ENCODE peak calls at places on chromosomes 11 and 22, in ten cellular contexts. One of them, this sample, is unnamed.

GRCh38 chr11:95337175-95337957 is 106.4 kb upstream of the SESN3 start:
- DNase-seq in kidney epithelial cell: no peak
- DNase-seq in left colon: peak; percentile 51
- DNase-seq in H7: peak; percentile 8
- DNase-seq in anterior cingulate cortex: no peak
- DNase-seq in GF-D8: no peak
- DNase-seq in posterior vena cava: peak; percentile 87
- DNase-seq in A549: no peak
- DNase-seq in activated T-cell treated with anti-CD3 and anti-CD28 coated beads for 1 hour: peak; percentile 4
- DNase-seq in amygdala: peak; percentile 52
- DNase-seq in this sample: peak; percentile 59

GRCh38 chr22:40040927-40041326 is 46.2 kb downstream of the FAM83F start:
- DNase-seq in GF-D8: peak; percentile 65
- DNase-seq in kidney epithelial cell: peak; percentile 16
- DNase-seq in H7: no peak
- DNase-seq in activated T-cell treated with anti-CD3 and anti-CD28 coated beads for 1 hour: no peak
- DNase-seq in amygdala: no peak
- DNase-seq in A549: no peak
- DNase-seq in posterior vena cava: peak; percentile 64
- DNase-seq in left colon: no peak
- DNase-seq in anterior cingulate cortex: no peak
- DNase-seq in this sample: peak; percentile 39

GRCh38 chr11:67082071-67082791 is 25.6 kb downstream of the RHOD start:
- DNase-seq in kidney epithelial cell: no peak
- DNase-seq in anterior cingulate cortex: no peak
- DNase-seq in left colon: peak; percentile 23
- DNase-seq in activated T-cell treated with anti-CD3 and anti-CD28 coated beads for 1 hour: no peak
- DNase-seq in H7: peak; percentile 76
- DNase-seq in GF-D8: no peak
- DNase-seq in posterior vena cava: no peak
- DNase-seq in amygdala: no peak
- DNase-seq in A549: no peak
- DNase-seq in this sample: no peak

GRCh38 chr11:19498986-19499669 is 213.5 kb upstream of the NAV2 start:
- DNase-seq in amygdala: no peak
- DNase-seq in posterior vena cava: no peak
- DNase-seq in H7: no peak
- DNase-seq in activated T-cell treated with anti-CD3 and anti-CD28 coated beads for 1 hour: no peak
- DNase-seq in kidney epithelial cell: peak; percentile 7
- DNase-seq in anterior cingulate cortex: no peak
- DNase-seq in GF-D8: no peak
- DNase-seq in left colon: no peak
- DNase-seq in A549: no peak
- DNase-seq in this sample: peak; percentile 22

GRCh38 chr11:65572356-65573043 is at the start of gene FAM89B:
- DNase-seq in kidney epithelial cell: no peak
- DNase-seq in left colon: peak; percentile 96
- DNase-seq in A549: peak; percentile 81
- DNase-seq in anterior cingulate cortex: peak; percentile 45
- DNase-seq in amygdala: peak; percentile 77
- DNase-seq in activated T-cell treated with anti-CD3 and anti-CD28 coated beads for 1 hour: peak; percentile 91
- DNase-seq in posterior vena cava: peak; percentile 97
- DNase-seq in GF-D8: peak; percentile 62
- DNase-seq in H7: peak; percentile 97
- DNase-seq in this sample: peak; percentile 91

GRCh38 chr11:66970808-66971442 is 4.2 kb upstream of the C11orf86 start:
- DNase-seq in posterior vena cava: no peak
- DNase-seq in anterior cingulate cortex: no peak
- DNase-seq in GF-D8: no peak
- DNase-seq in kidney epithelial cell: peak; percentile 100
- DNase-seq in amygdala: no peak
- DNase-seq in activated T-cell treated with anti-CD3 and anti-CD28 coated beads for 1 hour: no peak
- DNase-seq in A549: peak; percentile 90
- DNase-seq in H7: no peak
- DNase-seq in left colon: no peak
- DNase-seq in this sample: peak; percentile 92

GRCh38 chr11:120182357-120182756 is 28.5 kb upstream of the OAF start:
- DNase-seq in GF-D8: no peak
- DNase-seq in posterior vena cava: peak; percentile 18
- DNase-seq in A549: no peak
- DNase-seq in kidney epithelial cell: no peak
- DNase-seq in activated T-cell treated with anti-CD3 and anti-CD28 coated beads for 1 hour: no peak
- DNase-seq in amygdala: peak; percentile 50
- DNase-seq in H7: no peak
- DNase-seq in anterior cingulate cortex: no peak
- DNase-seq in left colon: peak; percentile 6
- DNase-seq in this sample: no peak

GRCh38 chr11:1194231-1194976 is 28.5 kb upstream of the MUC5B start:
- DNase-seq in posterior vena cava: peak; percentile 77
- DNase-seq in A549: no peak
- DNase-seq in GF-D8: no peak
- DNase-seq in amygdala: no peak
- DNase-seq in kidney epithelial cell: no peak
- DNase-seq in activated T-cell treated with anti-CD3 and anti-CD28 coated beads for 1 hour: no peak
- DNase-seq in H7: peak; percentile 48
- DNase-seq in left colon: no peak
- DNase-seq in anterior cingulate cortex: no peak
- DNase-seq in this sample: no peak

GRCh38 chr22:50015451-50016307 is 3.1 kb upstream of the IL17REL start:
- DNase-seq in amygdala: no peak
- DNase-seq in kidney epithelial cell: no peak
- DNase-seq in GF-D8: no peak
- DNase-seq in activated T-cell treated with anti-CD3 and anti-CD28 coated beads for 1 hour: no peak
- DNase-seq in A549: no peak
- DNase-seq in left colon: no peak
- DNase-seq in anterior cingulate cortex: no peak
- DNase-seq in posterior vena cava: peak; percentile 63
- DNase-seq in H7: peak; percentile 85
- DNase-seq in this sample: no peak

GRCh38 chr22:44263547-44263946 is 49.2 kb downstream of the SHISAL1 start:
- DNase-seq in amygdala: no peak
- DNase-seq in left colon: no peak
- DNase-seq in kidney epithelial cell: no peak
- DNase-seq in GF-D8: no peak
- DNase-seq in A549: no peak
- DNase-seq in posterior vena cava: peak; percentile 57
- DNase-seq in anterior cingulate cortex: no peak
- DNase-seq in H7: no peak
- DNase-seq in activated T-cell treated with anti-CD3 and anti-CD28 coated beads for 1 hour: no peak
- DNase-seq in this sample: no peak

GRCh38 chr11:126150256-126150655 is 61.2 kb downstream of the RPUSD4 start:
- DNase-seq in left colon: no peak
- DNase-seq in GF-D8: no peak
- DNase-seq in activated T-cell treated with anti-CD3 and anti-CD28 coated beads for 1 hour: no peak
- DNase-seq in H7: peak; percentile 47
- DNase-seq in A549: no peak
- DNase-seq in kidney epithelial cell: no peak
- DNase-seq in anterior cingulate cortex: no peak
- DNase-seq in amygdala: no peak
- DNase-seq in posterior vena cava: no peak
- DNase-seq in this sample: no peak

GRCh38 chr11:13983081-13983751 is 20.7 kb downstream of the SPON1 start:
- DNase-seq in anterior cingulate cortex: no peak
- DNase-seq in GF-D8: no peak
- DNase-seq in posterior vena cava: peak; percentile 86
- DNase-seq in activated T-cell treated with anti-CD3 and anti-CD28 coated beads for 1 hour: no peak
- DNase-seq in A549: no peak
- DNase-seq in H7: no peak
- DNase-seq in kidney epithelial cell: no peak
- DNase-seq in left colon: peak; percentile 42
- DNase-seq in amygdala: no peak
- DNase-seq in this sample: no peak

GRCh38 chr11:1205121-1205986 is 17.5 kb upstream of the MUC5B start:
- DNase-seq in posterior vena cava: peak; percentile 70
- DNase-seq in GF-D8: no peak
- DNase-seq in A549: no peak
- DNase-seq in activated T-cell treated with anti-CD3 and anti-CD28 coated beads for 1 hour: no peak
- DNase-seq in left colon: no peak
- DNase-seq in H7: peak; percentile 55
- DNase-seq in amygdala: no peak
- DNase-seq in kidney epithelial cell: no peak
- DNase-seq in anterior cingulate cortex: no peak
- DNase-seq in this sample: no peak

GRCh38 chr11:127226959-127227358 is 226.4 kb upstream of the KIRREL3 start:
- DNase-seq in A549: no peak
- DNase-seq in left colon: no peak
- DNase-seq in activated T-cell treated with anti-CD3 and anti-CD28 coated beads for 1 hour: no peak
- DNase-seq in H7: no peak
- DNase-seq in posterior vena cava: no peak
- DNase-seq in anterior cingulate cortex: no peak
- DNase-seq in amygdala: no peak
- DNase-seq in GF-D8: no peak
- DNase-seq in kidney epithelial cell: no peak
- DNase-seq in this sample: no peak

GRCh38 chr22:37753746-37754145 is 54.0 kb upstream of the GCAT start:
- DNase-seq in left colon: no peak
- DNase-seq in activated T-cell treated with anti-CD3 and anti-CD28 coated beads for 1 hour: no peak
- DNase-seq in anterior cingulate cortex: no peak
- DNase-seq in posterior vena cava: no peak
- DNase-seq in amygdala: no peak
- DNase-seq in H7: no peak
- DNase-seq in GF-D8: no peak
- DNase-seq in A549: no peak
- DNase-seq in kidney epithelial cell: no peak
- DNase-seq in this sample: peak; percentile 93

GRCh38 chr11:56624661-56625110 is 10.0 kb upstream of the OR5M1 start:
- DNase-seq in left colon: peak; percentile 5
- DNase-seq in kidney epithelial cell: peak; percentile 45
- DNase-seq in amygdala: no peak
- DNase-seq in GF-D8: peak; percentile 15
- DNase-seq in posterior vena cava: no peak
- DNase-seq in A549: peak; percentile 62
- DNase-seq in H7: peak; percentile 21
- DNase-seq in anterior cingulate cortex: no peak
- DNase-seq in activated T-cell treated with anti-CD3 and anti-CD28 coated beads for 1 hour: no peak
- DNase-seq in this sample: no peak

GRCh38 chr22:22526125-22526912 is 6.2 kb upstream of the ZNF280A start:
- DNase-seq in posterior vena cava: no peak
- DNase-seq in H7: no peak
- DNase-seq in GF-D8: no peak
- DNase-seq in A549: no peak
- DNase-seq in amygdala: no peak
- DNase-seq in kidney epithelial cell: no peak
- DNase-seq in left colon: no peak
- DNase-seq in anterior cingulate cortex: no peak
- DNase-seq in activated T-cell treated with anti-CD3 and anti-CD28 coated beads for 1 hour: no peak
- DNase-seq in this sample: no peak

GRCh38 chr11:10926801-10927200 is 68.9 kb upstream of the ZBED5 start:
- DNase-seq in posterior vena cava: no peak
- DNase-seq in kidney epithelial cell: no peak
- DNase-seq in H7: no peak
- DNase-seq in anterior cingulate cortex: no peak
- DNase-seq in activated T-cell treated with anti-CD3 and anti-CD28 coated beads for 1 hour: no peak
- DNase-seq in A549: no peak
- DNase-seq in GF-D8: no peak
- DNase-seq in amygdala: no peak
- DNase-seq in left colon: no peak
- DNase-seq in this sample: peak; percentile 71

GRCh38 chr11:94791216-94791889 is 23.2 kb downstream of the AMOTL1 start:
- DNase-seq in H7: no peak
- DNase-seq in kidney epithelial cell: no peak
- DNase-seq in GF-D8: no peak
- DNase-seq in posterior vena cava: no peak
- DNase-seq in A549: no peak
- DNase-seq in left colon: no peak
- DNase-seq in activated T-cell treated with anti-CD3 and anti-CD28 coated beads for 1 hour: no peak
- DNase-seq in amygdala: no peak
- DNase-seq in anterior cingulate cortex: no peak
- DNase-seq in this sample: no peak